ENCODE peak calls at places on chromosomes 16 and 17, in ten cellular contexts. One of them, this sample, is unnamed.

GRCh38 chr17:80348551-80349436 is 66.2 kb upstream of the ENDOV start:
- DNase-seq in CD8-positive, alpha-beta T cell: no peak
- DNase-seq in cardiac muscle cell: no peak
- DNase-seq in stomach: no peak
- DNase-seq in AG10803: peak; percentile 22
- DNase-seq in testis: no peak
- DNase-seq in psoas muscle: no peak
- DNase-seq in foreskin fibroblast: peak; percentile 20
- DNase-seq in AG09309: no peak
- DNase-seq in HFF-Myc: peak; percentile 14
- DNase-seq in this sample: no peak

GRCh38 chr16:85800321-85800669 is 800 bp downstream of the COX4I1 start:
- DNase-seq in stomach: no peak
- DNase-seq in AG09309: no peak
- DNase-seq in HFF-Myc: no peak
- DNase-seq in cardiac muscle cell: no peak
- DNase-seq in CD8-positive, alpha-beta T cell: no peak
- DNase-seq in psoas muscle: no peak
- DNase-seq in foreskin fibroblast: no peak
- DNase-seq in AG10803: peak; percentile 27
- DNase-seq in testis: no peak
- DNase-seq in this sample: no peak

GRCh38 chr17:7502987-7503386 is 18.8 kb downstream of the POLR2A start:
- DNase-seq in psoas muscle: no peak
- DNase-seq in AG10803: no peak
- DNase-seq in AG09309: no peak
- DNase-seq in HFF-Myc: no peak
- DNase-seq in foreskin fibroblast: no peak
- DNase-seq in stomach: no peak
- DNase-seq in cardiac muscle cell: no peak
- DNase-seq in CD8-positive, alpha-beta T cell: no peak
- DNase-seq in testis: no peak
- DNase-seq in this sample: no peak

GRCh38 chr16:1193143-1193824 is 31.8 kb downstream of the TPSG1 start:
- DNase-seq in AG09309: no peak
- DNase-seq in cardiac muscle cell: no peak
- DNase-seq in foreskin fibroblast: no peak
- DNase-seq in stomach: no peak
- DNase-seq in CD8-positive, alpha-beta T cell: no peak
- DNase-seq in AG10803: no peak
- DNase-seq in psoas muscle: no peak
- DNase-seq in HFF-Myc: no peak
- DNase-seq in testis: no peak
- DNase-seq in this sample: no peak

GRCh38 chr17:4968166-4968915 is 724 bp upstream of the SPAG7 start:
- DNase-seq in CD8-positive, alpha-beta T cell: no peak
- DNase-seq in testis: peak; percentile 45
- DNase-seq in cardiac muscle cell: peak; percentile 38
- DNase-seq in AG10803: no peak
- DNase-seq in foreskin fibroblast: no peak
- DNase-seq in HFF-Myc: no peak
- DNase-seq in psoas muscle: no peak
- DNase-seq in stomach: no peak
- DNase-seq in AG09309: no peak
- DNase-seq in this sample: no peak

GRCh38 chr16:8254425-8254824 is 335.9 kb downstream of the TMEM114 start:
- DNase-seq in testis: no peak
- DNase-seq in HFF-Myc: no peak
- DNase-seq in CD8-positive, alpha-beta T cell: no peak
- DNase-seq in psoas muscle: no peak
- DNase-seq in AG09309: no peak
- DNase-seq in stomach: no peak
- DNase-seq in AG10803: no peak
- DNase-seq in foreskin fibroblast: no peak
- DNase-seq in cardiac muscle cell: no peak
- DNase-seq in this sample: no peak

GRCh38 chr17:27733771-27734170 is 66.6 kb downstream of the NOS2 start:
- DNase-seq in AG10803: peak; percentile 3
- DNase-seq in psoas muscle: no peak
- DNase-seq in HFF-Myc: no peak
- DNase-seq in cardiac muscle cell: no peak
- DNase-seq in foreskin fibroblast: no peak
- DNase-seq in AG09309: no peak
- DNase-seq in CD8-positive, alpha-beta T cell: no peak
- DNase-seq in testis: no peak
- DNase-seq in stomach: no peak
- DNase-seq in this sample: no peak

GRCh38 chr17:73285916-73286862 is 24.5 kb upstream of the CPSF4L start:
- DNase-seq in stomach: no peak
- DNase-seq in CD8-positive, alpha-beta T cell: no peak
- DNase-seq in HFF-Myc: no peak
- DNase-seq in psoas muscle: no peak
- DNase-seq in cardiac muscle cell: no peak
- DNase-seq in AG09309: no peak
- DNase-seq in foreskin fibroblast: no peak
- DNase-seq in AG10803: no peak
- DNase-seq in testis: no peak
- DNase-seq in this sample: no peak

GRCh38 chr17:28133562-28133970 is 91.1 kb downstream of the NLK start:
- DNase-seq in AG09309: no peak
- DNase-seq in testis: no peak
- DNase-seq in CD8-positive, alpha-beta T cell: no peak
- DNase-seq in psoas muscle: no peak
- DNase-seq in stomach: no peak
- DNase-seq in AG10803: peak; percentile 60
- DNase-seq in cardiac muscle cell: peak; percentile 23
- DNase-seq in foreskin fibroblast: peak; percentile 49
- DNase-seq in HFF-Myc: peak; percentile 27
- DNase-seq in this sample: peak; percentile 43

GRCh38 chr16:68349838-68350410 is 39.1 kb downstream of the PRMT7 start:
- DNase-seq in AG10803: no peak
- DNase-seq in AG09309: no peak
- DNase-seq in CD8-positive, alpha-beta T cell: no peak
- DNase-seq in testis: no peak
- DNase-seq in HFF-Myc: no peak
- DNase-seq in psoas muscle: no peak
- DNase-seq in foreskin fibroblast: no peak
- DNase-seq in cardiac muscle cell: no peak
- DNase-seq in stomach: no peak
- DNase-seq in this sample: no peak

GRCh38 chr16:1122031-1122765 is 26.2 kb upstream of the C1QTNF8 start:
- DNase-seq in AG09309: no peak
- DNase-seq in testis: no peak
- DNase-seq in foreskin fibroblast: no peak
- DNase-seq in psoas muscle: no peak
- DNase-seq in AG10803: no peak
- DNase-seq in CD8-positive, alpha-beta T cell: no peak
- DNase-seq in stomach: no peak
- DNase-seq in cardiac muscle cell: no peak
- DNase-seq in HFF-Myc: no peak
- DNase-seq in this sample: no peak

DNA sequence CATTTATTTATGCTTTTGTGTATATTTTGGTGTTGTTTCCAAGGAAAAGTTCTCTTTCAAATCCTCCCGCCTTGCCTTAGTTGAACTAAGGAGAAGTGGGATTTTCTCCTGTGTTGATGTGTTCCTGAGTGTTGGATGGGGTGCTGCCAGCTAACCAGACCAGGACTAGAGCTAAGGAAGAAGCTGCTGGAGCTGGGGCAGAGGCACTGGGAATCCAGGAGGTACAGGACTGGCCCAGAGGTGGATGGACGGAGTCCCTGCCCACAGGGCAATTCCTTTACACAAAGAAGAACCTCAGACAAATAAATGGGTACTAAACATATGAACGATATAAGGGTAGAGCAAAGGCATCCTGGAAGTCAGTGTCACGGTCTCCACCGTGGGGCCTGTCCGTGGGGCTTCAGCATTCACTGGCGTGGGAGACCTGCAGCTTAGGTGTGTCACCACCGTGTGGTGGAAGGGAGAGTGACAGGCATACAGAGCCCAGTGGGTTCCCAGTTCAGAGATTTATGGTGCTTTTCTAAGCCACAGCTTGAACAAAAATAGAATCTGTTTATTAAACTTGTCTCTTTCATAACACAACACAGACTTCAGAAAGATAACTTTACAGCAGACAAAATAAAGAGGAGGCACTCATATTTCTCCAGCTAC is 270.7 kb downstream of the NTN1 start:
- DNase-seq in HFF-Myc: no peak
- DNase-seq in AG09309: no peak
- DNase-seq in cardiac muscle cell: peak; percentile 20
- DNase-seq in CD8-positive, alpha-beta T cell: no peak
- DNase-seq in testis: peak; percentile 34
- DNase-seq in stomach: peak; percentile 42
- DNase-seq in foreskin fibroblast: no peak
- DNase-seq in psoas muscle: peak; percentile 30
- DNase-seq in AG10803: peak; percentile 31
- DNase-seq in this sample: no peak
- TF ChIP-seq CTCF in HFF-Myc: peak; percentile 55
- TF ChIP-seq CTCF in AG09309: peak; percentile 64
- TF ChIP-seq CTCF in cardiac muscle cell: peak; percentile 56
- TF ChIP-seq CTCF in CD8-positive, alpha-beta T cell: peak; percentile 52
- TF ChIP-seq CTCF in testis: no peak
- TF ChIP-seq CTCF in stomach: peak; percentile 73
- TF ChIP-seq CTCF in foreskin fibroblast: peak; percentile 78
- TF ChIP-seq CTCF in psoas muscle: peak; percentile 75
- TF ChIP-seq CTCF in AG10803: peak; percentile 75
- TF ChIP-seq CTCF in this sample: peak; percentile 73

DNA sequence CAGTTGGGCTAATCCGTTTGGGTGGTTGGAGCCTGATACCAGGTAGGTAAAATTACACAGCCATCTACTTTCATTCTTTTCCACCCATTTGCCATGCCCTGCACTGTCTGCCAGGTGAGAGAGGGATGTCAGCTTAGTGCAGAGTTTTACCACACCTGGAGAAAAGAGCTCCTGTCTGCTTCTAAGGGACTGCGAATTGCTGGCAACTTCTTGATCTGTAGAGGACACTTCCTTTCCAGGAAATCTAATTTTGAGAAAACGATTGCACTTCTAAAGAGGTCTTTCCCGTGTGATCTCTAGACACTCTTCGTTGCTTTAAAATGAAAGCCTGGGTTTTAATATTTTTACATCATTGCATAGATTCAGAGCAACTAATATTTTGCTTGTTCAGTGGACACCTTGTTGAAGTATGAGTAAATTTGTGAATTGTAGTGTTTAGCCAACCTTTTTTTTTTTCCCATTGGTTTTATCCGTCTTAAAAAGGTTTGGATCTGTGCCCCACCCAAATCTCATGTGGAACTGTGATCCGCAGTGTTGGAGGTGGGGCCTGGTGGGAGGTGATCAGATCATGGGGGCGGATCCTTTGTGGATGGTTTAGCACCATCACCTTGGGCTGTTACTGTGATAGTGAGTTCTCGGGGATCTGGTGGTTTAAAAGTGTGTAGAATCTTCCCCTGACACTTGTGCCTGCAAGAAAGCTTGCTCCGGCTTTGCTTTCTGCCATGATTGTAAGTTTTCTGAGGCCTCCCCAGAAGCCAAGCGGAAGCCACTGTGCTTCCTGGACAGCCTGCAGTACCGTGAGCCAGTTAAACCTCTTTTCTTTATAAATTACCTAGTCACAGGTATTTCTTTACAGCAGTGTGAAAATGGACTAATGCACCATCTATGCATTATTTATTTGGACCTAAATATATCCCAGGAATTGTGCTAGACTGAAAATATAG is 104.6 kb downstream of the PRKCA start:
- DNase-seq in HFF-Myc: no peak
- DNase-seq in testis: no peak
- DNase-seq in CD8-positive, alpha-beta T cell: no peak
- DNase-seq in stomach: no peak
- DNase-seq in AG09309: no peak
- DNase-seq in AG10803: no peak
- DNase-seq in foreskin fibroblast: no peak
- DNase-seq in psoas muscle: no peak
- DNase-seq in cardiac muscle cell: no peak
- DNase-seq in this sample: no peak
- H3K4me3 ChIP-seq in HFF-Myc: no peak overlapping the region
- H3K4me3 ChIP-seq in testis: no peak overlapping the region
- H3K4me3 ChIP-seq in CD8-positive, alpha-beta T cell: peak overlapping the region; percentile 16
- H3K4me3 ChIP-seq in stomach: no peak overlapping the region
- H3K4me3 ChIP-seq in AG09309: no peak overlapping the region
- H3K4me3 ChIP-seq in AG10803: no peak overlapping the region
- H3K4me3 ChIP-seq in foreskin fibroblast: no peak overlapping the region
- H3K4me3 ChIP-seq in psoas muscle: no peak overlapping the region
- H3K4me3 ChIP-seq in cardiac muscle cell: no peak overlapping the region
- H3K4me3 ChIP-seq in this sample: no peak overlapping the region

GRCh38 chr17:61635913-61636432 is 45.0 kb upstream of the NACA2 start:
- DNase-seq in psoas muscle: no peak
- DNase-seq in CD8-positive, alpha-beta T cell: peak; percentile 11
- DNase-seq in HFF-Myc: peak; percentile 41
- DNase-seq in stomach: peak; percentile 50
- DNase-seq in testis: peak; percentile 60
- DNase-seq in AG10803: peak; percentile 55
- DNase-seq in AG09309: no peak
- DNase-seq in cardiac muscle cell: peak; percentile 78
- DNase-seq in foreskin fibroblast: peak; percentile 41
- DNase-seq in this sample: peak; percentile 7
- TF ChIP-seq CTCF in psoas muscle: peak; percentile 26
- TF ChIP-seq CTCF in CD8-positive, alpha-beta T cell: peak; percentile 49
- TF ChIP-seq CTCF in HFF-Myc: peak; percentile 80
- TF ChIP-seq CTCF in stomach: peak; percentile 45
- TF ChIP-seq CTCF in testis: no peak
- TF ChIP-seq CTCF in AG10803: peak; percentile 88
- TF ChIP-seq CTCF in AG09309: peak; percentile 81
- TF ChIP-seq CTCF in cardiac muscle cell: peak; percentile 82
- TF ChIP-seq CTCF in foreskin fibroblast: peak; percentile 74
- TF ChIP-seq CTCF in this sample: peak; percentile 83

DNA sequence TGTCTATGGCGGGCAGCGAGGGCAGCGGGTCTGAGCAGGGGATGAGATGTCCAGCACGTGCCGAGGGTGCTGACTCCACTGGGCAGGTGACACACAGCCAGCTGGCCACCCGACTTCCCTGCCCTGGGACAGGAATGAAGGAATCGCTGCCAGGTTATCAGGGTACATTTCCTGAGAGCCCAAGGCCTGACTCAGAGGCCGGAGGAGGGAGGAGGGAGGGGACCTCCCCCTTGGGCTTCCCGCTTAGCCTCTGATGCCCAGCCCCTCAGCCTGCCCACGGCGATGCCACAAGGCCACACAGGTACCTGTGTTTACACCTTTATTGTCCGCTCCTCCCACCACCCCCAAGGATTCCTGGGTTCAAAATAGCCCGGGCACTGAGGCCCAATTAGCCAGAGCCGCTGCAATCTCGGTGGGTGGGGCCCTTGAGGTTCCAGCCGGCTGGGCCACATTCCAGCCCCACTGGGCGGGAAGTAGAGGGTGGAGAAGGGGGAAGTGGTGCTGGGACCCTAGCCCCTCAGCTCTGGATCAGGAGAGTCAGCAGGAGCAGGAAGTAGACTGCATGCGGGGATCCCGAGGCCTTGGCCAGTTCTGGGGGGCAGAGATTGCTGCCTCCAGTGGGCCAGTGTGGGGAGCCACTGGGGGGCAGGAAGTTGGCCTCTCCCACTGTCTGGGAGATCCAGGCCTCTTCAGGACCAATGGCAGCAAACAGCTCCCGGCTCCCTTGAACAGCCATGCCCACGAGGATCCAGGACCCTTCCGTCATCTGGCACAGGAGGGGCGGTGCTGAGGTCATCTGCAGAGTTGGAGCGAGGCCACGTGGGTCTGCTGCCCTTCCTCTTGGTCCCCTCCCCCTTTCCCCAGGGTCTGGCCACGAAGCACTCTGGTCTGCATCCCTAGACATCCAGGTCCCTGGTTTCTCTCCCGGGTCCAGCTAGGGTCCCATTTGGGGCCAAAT is 3.4 kb upstream of the PRSS8 start:
- DNase-seq in psoas muscle: peak; percentile 75
- DNase-seq in HFF-Myc: no peak
- DNase-seq in foreskin fibroblast: peak; percentile 44
- DNase-seq in stomach: peak; percentile 91
- DNase-seq in AG10803: peak; percentile 63
- DNase-seq in CD8-positive, alpha-beta T cell: no peak
- DNase-seq in AG09309: no peak
- DNase-seq in cardiac muscle cell: peak; percentile 64
- DNase-seq in testis: no peak
- DNase-seq in this sample: peak; percentile 74
- H3K4me3 ChIP-seq in psoas muscle: peak overlapping the region; percentile 34
- H3K4me3 ChIP-seq in HFF-Myc: no peak overlapping the region
- H3K4me3 ChIP-seq in foreskin fibroblast: no peak overlapping the region
- H3K4me3 ChIP-seq in stomach: no peak overlapping the region
- H3K4me3 ChIP-seq in AG10803: no peak overlapping the region
- H3K4me3 ChIP-seq in CD8-positive, alpha-beta T cell: no peak overlapping the region
- H3K4me3 ChIP-seq in AG09309: no peak overlapping the region
- H3K4me3 ChIP-seq in cardiac muscle cell: no peak overlapping the region
- H3K4me3 ChIP-seq in testis: no peak overlapping the region
- H3K4me3 ChIP-seq in this sample: no peak overlapping the region